ENCODE peak calls at places on chromosomes 3 and 15, in six cellular contexts. Z, E, K, G, R and V are unnamed samples.

GRCh38 chr3:50138266-50139230 is 16.6 kb upstream of the SEMA3F start:
- DNase-seq in E (no peak), K (peak), Z (no peak), G (peak), R (no peak), V (no peak)

GRCh38 chr3:153429821-153430220 is 267.8 kb downstream of the RAP2B start:
- DNase-seq in K (no peak), Z (no peak), G (no peak), R (no peak), E (no peak), V (no peak)

GRCh38 chr3:148737104-148737525 is 39.4 kb downstream of the AGTR1 start:
- DNase-seq in G (no peak), Z (peak), R (no peak), K (no peak), E (peak), V (no peak)

GRCh38 chr15:80893777-80894176 is 95.8 kb downstream of the MESD start:
- DNase-seq in G (no peak), R (no peak), E (no peak), Z (no peak), K (no peak), V (no peak)

GRCh38 chr3:50050361-50050760 is 38.4 kb upstream of the RBM5 start:
- DNase-seq in E (no peak), Z (peak), G (no peak), K (no peak), R (no peak), V (no peak)

GRCh38 chr3:141644931-141645330 is 93.2 kb upstream of the RNF7 start:
- DNase-seq in G (peak), K (peak), R (peak), E (peak), Z (peak), V (peak)

GRCh38 chr3:38468811-38469210 is 15.1 kb downstream of the ACVR2B start:
- DNase-seq in E (no peak), Z (no peak), G (no peak), K (no peak), R (no peak), V (no peak)

GRCh38 chr3:30293621-30294240 is 312.7 kb upstream of the TGFBR2 start:
- DNase-seq in G (no peak), R (no peak), K (no peak), Z (no peak), E (no peak), V (peak)

GRCh38 chr3:181921220-181921619 is 209.5 kb downstream of the SOX2 start:
- DNase-seq in R (no peak), G (no peak), E (no peak), K (no peak), Z (no peak), V (no peak)

GRCh38 chr3:55147856-55148720 is 220.2 kb upstream of the LRTM1 start:
- DNase-seq in Z (peak), R (no peak), E (peak), K (no peak), G (no peak), V (no peak)

GRCh38 chr3:11470031-11470853 is 173.5 kb downstream of the VGLL4 start:
- DNase-seq in K (no peak), E (no peak), G (no peak), R (no peak), Z (no peak), V (peak)

GRCh38 chr3:135235541-135235940 is 440.5 kb downstream of the EPHB1 start:
- DNase-seq in R (no peak), E (no peak), K (no peak), Z (no peak), G (no peak), V (no peak)
- H3K14ac ChIP-seq in R (no peak), E (no peak), K (no peak), Z (no peak), G (no peak), V (no peak)

GRCh38 chr3:64674591-64675076 is 13.2 kb downstream of the ADAMTS9 start:
- DNase-seq in E (peak), K (no peak), Z (no peak), G (no peak), R (no peak), V (peak)
- H2AFZ ChIP-seq in E (no peak), K (no peak), Z (no peak), G (peak), R (peak), V (no peak)

GRCh38 chr3:183699238-183699947 is 1.8 kb downstream of the YEATS2 start:
- DNase-seq in Z (no peak), K (no peak), E (no peak), R (no peak), G (no peak), V (peak)

GRCh38 chr3:183697123-183697609 is 431 bp upstream of the YEATS2 start:
- DNase-seq in K (no peak), Z (no peak), R (no peak), E (no peak), G (no peak), V (no peak)

GRCh38 chr3:183698760-183699159 is 1.2 kb downstream of the YEATS2 start:
- DNase-seq in Z (peak), R (no peak), K (no peak), G (no peak), E (peak), V (no peak)

GRCh38 chr3:183698318-183698731 is 728 bp downstream of the YEATS2 start:
- DNase-seq in K (no peak), G (no peak), E (peak), R (peak), Z (peak), V (peak)

GRCh38 chr3:183697610-183698317 is at the start of gene YEATS2:
- DNase-seq in G (peak), K (peak), E (peak), Z (peak), R (peak), V (peak)
- H3K14ac ChIP-seq in G (no peak), K (peak), E (no peak), Z (peak), R (peak), V (peak)

GRCh38 chr15:78434134-78434533 is 3.9 kb upstream of the IREB2 start:
- DNase-seq in Z (no peak), G (no peak), E (no peak), R (no peak), K (no peak), V (no peak)
- H2AFZ ChIP-seq in Z (no peak), G (no peak), E (no peak), R (no peak), K (no peak), V (no peak)